ENCODE peak calls at places on chromosomes 4 and X, in nine cellular contexts. K is hippocampal formation; Z is ovary; U is NAMALWA; V is amniotic epithelial cell; G is effector CD8-positive, alpha-beta T cell; S is anterior cingulate cortex; F is ELR; H is NB4. T is an unnamed sample.

GRCh38 chr4:6334203-6334887 is 64.7 kb downstream of the WFS1 start:
- DNase-seq in K (no peak), Z (no peak), U (no peak), V (no peak), G (no peak), S (no peak), F (no peak), H (no peak), T (no peak)

GRCh38 chrX:69097451-69098236 is 67.6 kb downstream of the PJA1 start:
- DNase-seq in K (no peak), Z (no peak), U (no peak), V (no peak), G (no peak), S (no peak), F (no peak), H (no peak), T (no peak)

GRCh38 chr4:25523405-25523804 is 132.2 kb upstream of the SLC34A2 start:
- DNase-seq in K (no peak), Z (no peak), U (no peak), V (no peak), G (no peak), S (no peak), F (peak), H (no peak), T (peak)

GRCh38 chr4:182447938-182448280 is 204.7 kb downstream of the TENM3 start:
- DNase-seq in K (no peak), Z (no peak), U (no peak), V (no peak), G (no peak), S (no peak), F (no peak), H (no peak), T (no peak)

GRCh38 chr4:100113732-100114131 is 76.5 kb downstream of the DDIT4L start:
- DNase-seq in K (no peak), Z (no peak), U (no peak), V (no peak), G (no peak), S (no peak), F (no peak), H (peak), T (no peak)

GRCh38 chr4:40055379-40055872 is 1.2 kb upstream of the N4BP2 start:
- DNase-seq in K (peak), Z (no peak), U (peak), V (no peak), G (peak), S (no peak), F (no peak), H (peak), T (no peak)

GRCh38 chrX:53056292-53056691 is 7.7 kb downstream of the GPR173 start:
- DNase-seq in K (no peak), Z (no peak), U (no peak), V (no peak), G (no peak), S (no peak), F (peak), H (no peak), T (no peak)

GRCh38 chr4:7429069-7429416 is 5.7 kb downstream of the PSAPL1 start:
- DNase-seq in K (no peak), Z (peak), U (no peak), V (no peak), G (no peak), S (no peak), F (no peak), H (no peak), T (no peak)

GRCh38 chr4:66055999-66056398 is 385.7 kb upstream of the EPHA5 start:
- DNase-seq in K (no peak), Z (no peak), U (no peak), V (no peak), G (no peak), S (no peak), F (peak), H (no peak), T (no peak)

GRCh38 chrX:19751068-19751467 is 136.3 kb downstream of the SH3KBP1 start:
- DNase-seq in K (no peak), Z (no peak), U (no peak), V (peak), G (no peak), S (no peak), F (no peak), H (no peak), T (no peak)

GRCh38 chr4:174314770-174315169 is 31.1 kb downstream of the CEP44 start:
- DNase-seq in K (no peak), Z (no peak), U (no peak), V (peak), G (no peak), S (no peak), F (peak), H (peak), T (no peak)

GRCh38 chr4:38983756-38984647 is 48.2 kb downstream of the TMEM156 start:
- DNase-seq in K (peak), Z (no peak), U (no peak), V (peak), G (no peak), S (no peak), F (no peak), H (no peak), T (no peak)

GRCh38 chr4:94577136-94577535 is 125.4 kb downstream of the PDLIM5 start:
- DNase-seq in K (peak), Z (peak), U (no peak), V (peak), G (no peak), S (peak), F (no peak), H (no peak), T (peak)